ENCODE peak calls at places on chromosomes 3 and 15, in six cellular contexts. V is PC-3, C is hepatocyte, N is HCT116, B is PC-9, K is GM23338. A is an unnamed sample.

GRCh38 chr3:30681276-30682211 is 75.1 kb downstream of the TGFBR2 start:
- DNase-seq in V (peak), C (peak), N (no peak), B (no peak), K (no peak), A (peak)

GRCh38 chr15:76006136-76006778 is 6.0 kb downstream of the NRG4 start:
- DNase-seq in V (peak), C (no peak), N (no peak), B (no peak), K (no peak), A (peak)

GRCh38 chr15:94666553-94666952 is 435.2 kb downstream of the MCTP2 start:
- DNase-seq in V (no peak), C (no peak), N (no peak), B (no peak), K (no peak), A (no peak)

GRCh38 chr3:98556164-98557130 is 24.7 kb downstream of the GPR15 start:
- DNase-seq in V (no peak), C (no peak), N (peak), B (no peak), K (no peak), A (no peak)

GRCh38 chr15:78079296-78080087 is 2.0 kb upstream of the TBC1D2B start:
- DNase-seq in V (no peak), C (no peak), N (no peak), B (no peak), K (no peak), A (no peak)

GRCh38 chr15:100918034-100918689 is 995 bp upstream of the LRRK1 start:
- DNase-seq in V (peak), C (peak), N (peak), B (peak), K (peak), A (peak)

GRCh38 chr3:152222327-152222726 is 46.4 kb upstream of the MBNL1 start:
- DNase-seq in V (peak), C (no peak), N (no peak), B (no peak), K (no peak), A (peak)

GRCh38 chr3:118772036-118773030 is 262.3 kb downstream of the IGSF11 start:
- DNase-seq in V (peak), C (peak), N (no peak), B (no peak), K (peak), A (peak)

GRCh38 chr3:52769786-52770445 is 824 bp downstream of the NEK4 start:
- DNase-seq in V (no peak), C (no peak), N (no peak), B (no peak), K (peak), A (peak)

GRCh38 chr15:80242132-80242769 is 9.8 kb downstream of the CTXND1 start:
- DNase-seq in V (peak), C (peak), N (peak), B (no peak), K (peak), A (peak)

GRCh38 chr3:51675201-51675611 is 4.2 kb downstream of the TEX264 start:
- DNase-seq in V (peak), C (no peak), N (no peak), B (peak), K (no peak), A (peak)

GRCh38 chr15:71149645-71150557 is 34.6 kb downstream of the THSD4 start:
- DNase-seq in V (no peak), C (no peak), N (no peak), B (no peak), K (no peak), A (peak)

GRCh38 chr3:120846073-120846472 is 61.9 kb upstream of the STXBP5L start:
- DNase-seq in V (no peak), C (no peak), N (no peak), B (no peak), K (peak), A (no peak)

GRCh38 chr3:63202529-63202928 is 75.6 kb upstream of the SYNPR start:
- DNase-seq in V (no peak), C (no peak), N (no peak), B (no peak), K (no peak), A (no peak)

GRCh38 chr3:135248217-135248616 is 453.2 kb downstream of the EPHB1 start:
- DNase-seq in V (no peak), C (no peak), N (no peak), B (no peak), K (no peak), A (no peak)

GRCh38 chr3:63364909-63365308 is 86.8 kb downstream of the SYNPR start:
- DNase-seq in V (no peak), C (peak), N (no peak), B (no peak), K (peak), A (no peak)

GRCh38 chr15:40466426-40467259 is 4.1 kb upstream of the CHST14 start:
- DNase-seq in V (no peak), C (no peak), N (no peak), B (no peak), K (no peak), A (no peak)

GRCh38 chr15:31869640-31870335 is 160.5 kb upstream of the CHRNA7 start:
- DNase-seq in V (no peak), C (peak), N (no peak), B (no peak), K (peak), A (peak)

GRCh38 chr3:98434412-98434811 is 28.6 kb upstream of the OR5K1 start:
- DNase-seq in V (no peak), C (no peak), N (no peak), B (no peak), K (no peak), A (no peak)

GRCh38 chr15:33795076-33795475 is 173.2 kb upstream of the CHRM5 start:
- DNase-seq in V (no peak), C (no peak), N (no peak), B (no peak), K (no peak), A (no peak)

GRCh38 chr15:33794425-33794824 is 173.9 kb upstream of the CHRM5 start:
- DNase-seq in V (no peak), C (no peak), N (no peak), B (no peak), K (no peak), A (no peak)

GRCh38 chr15:33789141-33789540 is 179.2 kb upstream of the CHRM5 start:
- DNase-seq in V (no peak), C (peak), N (no peak), B (no peak), K (no peak), A (peak)
- H2AFZ ChIP-seq in V (no peak), C (no peak), N (no peak), B (no peak), K (no peak), A (no peak)

DNA sequence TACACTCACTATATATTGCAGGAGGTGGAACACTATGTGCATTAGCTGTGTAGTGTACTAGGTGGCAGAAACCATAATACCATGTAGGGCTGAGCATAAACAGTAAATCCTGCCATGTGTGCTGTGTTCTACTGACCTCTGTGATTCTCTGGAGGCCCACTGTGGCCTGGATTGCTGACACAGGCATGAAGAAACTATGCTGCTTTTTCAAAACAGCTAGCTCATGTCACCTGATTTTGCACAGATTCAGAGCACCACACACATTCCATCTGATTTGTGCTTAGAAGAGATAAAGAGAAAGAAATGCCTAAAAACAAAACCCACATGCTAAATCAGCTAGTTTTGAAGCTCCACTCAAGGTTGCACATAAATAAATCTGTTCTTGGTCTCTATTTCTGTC is 1007.8 kb upstream of the SEMA6D start:
- DNase-seq in V (no peak), C (peak), N (no peak), B (no peak), K (no peak), A (no peak)
- H2AFZ ChIP-seq in V (no peak), C (no peak), N (no peak), B (no peak), K (no peak), A (no peak)

GRCh38 chr3:148532326-148532725 is 165.4 kb upstream of the AGTR1 start:
- DNase-seq in V (no peak), C (no peak), N (no peak), B (no peak), K (no peak), A (peak)

GRCh38 chr3:148534089-148534988 is 163.4 kb upstream of the AGTR1 start:
- DNase-seq in V (no peak), C (no peak), N (no peak), B (no peak), K (no peak), A (no peak)

GRCh38 chr3:148528024-148528423 is 169.7 kb upstream of the AGTR1 start:
- DNase-seq in V (no peak), C (no peak), N (no peak), B (no peak), K (no peak), A (peak)

GRCh38 chr3:148532774-148533173 is 164.9 kb upstream of the AGTR1 start:
- DNase-seq in V (no peak), C (no peak), N (no peak), B (no peak), K (no peak), A (no peak)
- H2AFZ ChIP-seq in V (no peak), C (no peak), N (no peak), B (no peak), K (no peak), A (no peak)

GRCh38 chr3:36701903-36702374 is 62.4 kb downstream of the DCLK3 start:
- DNase-seq in V (peak), C (no peak), N (no peak), B (no peak), K (no peak), A (peak)
- H2AFZ ChIP-seq in V (peak), C (no peak), N (peak), B (no peak), K (peak), A (no peak)

GRCh38 chr3:125194849-125195601 is 17.5 kb downstream of the SLC12A8 start:
- DNase-seq in V (no peak), C (peak), N (no peak), B (no peak), K (no peak), A (peak)
- H2AFZ ChIP-seq in V (no peak), C (no peak), N (no peak), B (no peak), K (no peak), A (no peak)

DNA sequence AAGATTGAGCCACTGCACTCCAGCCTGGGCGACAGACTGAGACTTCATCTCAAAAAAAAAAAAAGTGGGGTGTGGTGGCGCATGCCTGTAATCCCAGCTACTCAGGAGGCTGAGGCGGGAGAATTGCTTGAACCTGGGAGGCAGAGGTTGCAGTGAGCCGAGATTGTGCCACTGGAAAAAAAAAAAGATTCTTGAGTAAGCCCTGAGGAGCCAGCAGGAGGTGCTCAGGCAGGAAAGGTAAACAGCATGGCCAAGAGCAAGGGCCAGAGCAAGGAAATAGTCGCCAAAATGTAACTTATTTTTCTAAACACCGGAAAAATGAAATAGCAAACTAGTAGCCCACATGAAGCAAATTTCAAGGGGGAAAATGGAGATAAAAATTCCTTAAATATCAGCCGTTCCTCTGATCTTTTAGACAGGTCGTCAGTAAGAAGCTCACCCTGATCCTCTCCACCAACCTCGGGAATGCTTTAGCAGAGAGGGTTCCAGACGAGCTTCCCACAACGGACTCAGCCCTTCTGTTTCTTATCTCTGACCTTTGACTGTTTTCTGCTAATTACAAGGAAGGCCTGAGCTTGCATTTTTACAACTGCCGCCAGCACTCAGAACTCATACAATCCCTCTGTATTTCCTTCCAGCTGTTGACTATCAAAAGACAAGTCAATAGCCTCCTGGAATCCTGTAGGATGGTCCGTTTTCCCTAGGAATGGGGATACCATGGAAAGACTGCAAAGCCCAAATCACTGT is 45.0 kb upstream of the AKAP13 start:
- DNase-seq in V (no peak), C (peak), N (no peak), B (no peak), K (peak), A (peak)
- H2AFZ ChIP-seq in V (no peak), C (no peak), N (no peak), B (no peak), K (no peak), A (no peak)

GRCh38 chr3:66335671-66336070 is 114.9 kb downstream of the SLC25A26 start:
- DNase-seq in V (no peak), C (no peak), N (no peak), B (no peak), K (peak), A (no peak)

GRCh38 chr3:66338927-66339326 is 118.1 kb downstream of the SLC25A26 start:
- DNase-seq in V (peak), C (no peak), N (no peak), B (no peak), K (no peak), A (peak)

GRCh38 chr3:66336358-66336766 is 115.6 kb downstream of the SLC25A26 start:
- DNase-seq in V (no peak), C (no peak), N (no peak), B (no peak), K (no peak), A (peak)
- H2AFZ ChIP-seq in V (no peak), C (no peak), N (no peak), B (no peak), K (no peak), A (no peak)

A was measured in fibroblast of lung.